ENCODE peak calls at places on chromosome 4, in eight cellular contexts. N is Peyer's patch, W is astrocyte of the cerebellum, I is cardiac fibroblast, O is transverse colon, H is A549, B is AG04449, C is AG10803. G is an unnamed sample.

GRCh38 chr4:24642941-24643628 is 58.7 kb upstream of the DHX15 start:
- DNase-seq in N (no peak), W (peak), I (peak), O (no peak), H (peak), B (no peak), C (peak), G (peak)

GRCh38 chr4:89535251-89535650 is 227.7 kb upstream of the GPRIN3 start:
- DNase-seq in N (no peak), W (no peak), I (peak), O (no peak), H (no peak), B (no peak), C (no peak), G (no peak)

GRCh38 chr4:103915224-103915869 is 195.6 kb upstream of the TACR3 start:
- DNase-seq in N (no peak), W (no peak), I (peak), O (no peak), H (no peak), B (no peak), C (peak), G (peak)

GRCh38 chr4:2250003-2250763 is 8.3 kb upstream of the HAUS3 start:
- DNase-seq in N (no peak), W (no peak), I (no peak), O (no peak), H (no peak), B (no peak), C (no peak), G (no peak)

GRCh38 chr4:176788248-176788647 is 4.5 kb downstream of the VEGFC start:
- DNase-seq in N (no peak), W (no peak), I (no peak), O (no peak), H (no peak), B (no peak), C (no peak), G (no peak)

GRCh38 chr4:138616775-138617174 is 374.6 kb upstream of the SLC7A11 start:
- DNase-seq in N (no peak), W (no peak), I (peak), O (no peak), H (no peak), B (peak), C (peak), G (no peak)

GRCh38 chr4:99395595-99396364 is 39.4 kb downstream of the ADH7 start:
- DNase-seq in N (no peak), W (peak), I (peak), O (no peak), H (no peak), B (no peak), C (peak), G (peak)

GRCh38 chr4:40916218-40916555 is 166.4 kb downstream of the NSUN7 start:
- DNase-seq in N (no peak), W (peak), I (peak), O (no peak), H (no peak), B (peak), C (peak), G (peak)

GRCh38 chr4:76948441-76949292 is 885 bp upstream of the SEPTIN11 start:
- DNase-seq in N (peak), W (no peak), I (peak), O (peak), H (peak), B (no peak), C (peak), G (peak)

GRCh38 chr4:98283219-98284199 is 22.3 kb downstream of the RAP1GDS1 start:
- DNase-seq in N (no peak), W (no peak), I (peak), O (no peak), H (no peak), B (no peak), C (peak), G (peak)

GRCh38 chr4:168221298-168221697 is 97.3 kb downstream of the DDX60 start:
- DNase-seq in N (no peak), W (peak), I (peak), O (no peak), H (no peak), B (no peak), C (peak), G (peak)

GRCh38 chr4:140755811-140756291 is 334 bp downstream of the TBC1D9 start:
- DNase-seq in N (peak), W (no peak), I (peak), O (peak), H (peak), B (no peak), C (peak), G (peak)

GRCh38 chr4:152360045-152360410 is 175.9 kb downstream of the FBXW7 start:
- DNase-seq in N (no peak), W (no peak), I (peak), O (no peak), H (no peak), B (no peak), C (peak), G (peak)

GRCh38 chr4:11182586-11183357 is 245.9 kb downstream of the HS3ST1 start:
- DNase-seq in N (no peak), W (peak), I (peak), O (no peak), H (no peak), B (no peak), C (no peak), G (peak)

GRCh38 chr4:66662620-66663019 is 882.7 kb downstream of the CENPC start:
- DNase-seq in N (no peak), W (no peak), I (no peak), O (no peak), H (no peak), B (no peak), C (no peak), G (no peak)

GRCh38 chr4:8908206-8908893 is 36.7 kb upstream of the HMX1 start:
- DNase-seq in N (no peak), W (no peak), I (no peak), O (peak), H (no peak), B (no peak), C (no peak), G (no peak)

GRCh38 chr4:153731239-153731638 is 28.6 kb downstream of the RNF175 start:
- DNase-seq in N (no peak), W (peak), I (peak), O (no peak), H (no peak), B (no peak), C (peak), G (peak)

GRCh38 chr4:11119474-11119873 is 309.2 kb downstream of the HS3ST1 start:
- DNase-seq in N (no peak), W (no peak), I (no peak), O (no peak), H (no peak), B (no peak), C (no peak), G (no peak)

GRCh38 chr4:174764105-174764729 is 64.8 kb downstream of the GLRA3 start:
- DNase-seq in N (no peak), W (peak), I (peak), O (no peak), H (peak), B (peak), C (peak), G (peak)

GRCh38 chr4:133403913-133404312 is 254.8 kb downstream of the PCDH10 start:
- DNase-seq in N (no peak), W (no peak), I (no peak), O (no peak), H (no peak), B (no peak), C (no peak), G (no peak)

GRCh38 chr4:74109894-74110605 is 11.1 kb upstream of the CXCL2 start:
- DNase-seq in N (no peak), W (peak), I (peak), O (no peak), H (peak), B (peak), C (peak), G (peak)

GRCh38 chr4:2364654-2365053 is 53.8 kb downstream of the ZFYVE28 start:
- DNase-seq in N (no peak), W (no peak), I (peak), O (peak), H (no peak), B (no peak), C (peak), G (peak)

GRCh38 chr4:20805716-20806115 is 105.5 kb downstream of the PACRGL start:
- DNase-seq in N (no peak), W (no peak), I (peak), O (no peak), H (no peak), B (no peak), C (no peak), G (peak)

GRCh38 chr4:98919996-98920395 is 8.9 kb downstream of the EIF4E start:
- DNase-seq in N (no peak), W (peak), I (peak), O (no peak), H (no peak), B (no peak), C (peak), G (peak)

GRCh38 chr4:168095776-168096443 is 3.6 kb downstream of the ANXA10 start:
- DNase-seq in N (no peak), W (no peak), I (peak), O (no peak), H (no peak), B (no peak), C (no peak), G (peak)

GRCh38 chr4:139552908-139553307 is 3.1 kb downstream of the SETD7 start:
- DNase-seq in N (no peak), W (no peak), I (peak), O (no peak), H (no peak), B (no peak), C (no peak), G (no peak)

GRCh38 chr4:121669163-121669550 is 27.6 kb downstream of the ANXA5 start:
- DNase-seq in N (no peak), W (no peak), I (peak), O (no peak), H (no peak), B (no peak), C (peak), G (peak)
- H3K4me3 ChIP-seq in N (no peak), W (no peak), I (no peak), O (no peak), H (no peak), B (no peak), C (no peak), G (no peak)

GRCh38 chr4:110959041-110959643 is 336.3 kb upstream of the PITX2 start:
- DNase-seq in N (no peak), W (peak), I (peak), O (no peak), H (no peak), B (no peak), C (peak), G (peak)
- TF ChIP-seq CTCF in N (peak), W (peak), I (peak), O (peak), H (peak), B (peak), C (peak), G (peak)

GRCh38 chr4:37463457-37463856 is 218.9 kb downstream of the NWD2 start:
- DNase-seq in N (no peak), W (no peak), I (no peak), O (peak), H (no peak), B (no peak), C (no peak), G (no peak)
- H3K4me3 ChIP-seq in N (no peak), W (no peak), I (no peak), O (no peak), H (no peak), B (no peak), C (no peak), G (no peak)

DNA sequence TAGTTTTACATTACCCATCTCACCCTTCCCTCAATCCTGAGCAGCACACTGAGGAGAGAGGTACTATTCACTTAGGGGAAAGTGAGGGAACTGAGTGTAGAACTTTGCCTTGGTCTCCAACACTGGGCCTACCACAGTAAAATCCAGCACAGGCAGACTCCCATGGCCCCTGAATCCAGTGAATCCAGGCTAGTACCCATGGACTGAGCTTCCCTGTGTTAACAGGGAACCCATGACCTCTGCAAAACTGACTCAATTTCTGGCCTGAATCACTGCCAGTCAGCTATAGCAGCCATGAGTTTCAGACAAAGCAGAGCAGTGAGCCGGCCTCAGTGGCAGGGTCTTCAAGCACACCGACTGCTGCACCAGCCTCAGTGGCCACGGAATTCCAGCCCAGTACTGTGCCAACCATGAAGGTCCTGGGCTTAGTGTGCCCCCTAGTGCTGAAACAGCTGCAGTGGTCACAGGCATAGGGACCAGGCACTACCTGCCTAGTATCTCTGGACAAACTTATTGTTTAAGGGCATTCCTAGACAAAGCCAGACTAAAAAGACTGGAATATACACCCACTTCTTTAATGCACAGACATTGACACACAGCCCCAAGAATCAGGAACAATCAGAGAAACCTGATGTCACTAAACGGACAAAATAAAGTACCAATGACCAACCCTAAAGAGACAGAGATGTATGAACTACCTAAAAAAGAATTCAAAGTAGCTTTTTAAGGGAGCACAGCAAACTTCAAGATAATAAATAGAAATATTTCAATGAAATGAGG is 127.4 kb upstream of the RPL34 start:
- DNase-seq in N (peak), W (no peak), I (peak), O (peak), H (no peak), B (no peak), C (peak), G (peak)
- TF ChIP-seq CTCF in N (peak), W (peak), I (peak), O (peak), H (no peak), B (peak), C (peak), G (peak)

GRCh38 chr4:107993969-107994368 is 4.3 kb downstream of the HADH start:
- DNase-seq in N (no peak), W (no peak), I (no peak), O (no peak), H (no peak), B (no peak), C (no peak), G (no peak)
- H3K4me3 ChIP-seq in N (no peak), W (no peak), I (no peak), O (no peak), H (no peak), B (no peak), C (no peak), G (no peak)

GRCh38 chr4:108683479-108683878 is 33.1 kb downstream of the OSTC start:
- DNase-seq in N (no peak), W (peak), I (peak), O (no peak), H (peak), B (no peak), C (peak), G (peak)
- TF ChIP-seq CTCF in N (peak), W (peak), I (peak), O (no peak), H (peak), B (no peak), C (peak), G (peak)

GRCh38 chr4:82784615-82785247 is 13.9 kb downstream of the SCD5 start:
- DNase-seq in N (no peak), W (no peak), I (peak), O (no peak), H (no peak), B (no peak), C (peak), G (peak)
- H3K4me3 ChIP-seq in N (no peak), W (no peak), I (peak), O (no peak), H (peak), B (peak), C (peak), G (no peak)

GRCh38 chr4:10015140-10015753 is 6.0 kb downstream of the SLC2A9 start:
- DNase-seq in N (peak), W (no peak), I (peak), O (peak), H (no peak), B (no peak), C (peak), G (peak)
- TF ChIP-seq CTCF in N (peak), W (peak), I (peak), O (peak), H (peak), B (peak), C (peak), G (peak)

GRCh38 chr4:34039766-34040165 is 2204.5 kb downstream of the ARAP2 start:
- DNase-seq in N (no peak), W (no peak), I (no peak), O (no peak), H (no peak), B (no peak), C (no peak), G (no peak)

GRCh38 chr4:34035225-34035624 is 2209.1 kb downstream of the ARAP2 start:
- DNase-seq in N (no peak), W (no peak), I (no peak), O (no peak), H (no peak), B (no peak), C (no peak), G (no peak)

GRCh38 chr4:34043131-34043530 is 2201.2 kb downstream of the ARAP2 start:
- DNase-seq in N (no peak), W (no peak), I (peak), O (no peak), H (no peak), B (no peak), C (no peak), G (no peak)

DNA sequence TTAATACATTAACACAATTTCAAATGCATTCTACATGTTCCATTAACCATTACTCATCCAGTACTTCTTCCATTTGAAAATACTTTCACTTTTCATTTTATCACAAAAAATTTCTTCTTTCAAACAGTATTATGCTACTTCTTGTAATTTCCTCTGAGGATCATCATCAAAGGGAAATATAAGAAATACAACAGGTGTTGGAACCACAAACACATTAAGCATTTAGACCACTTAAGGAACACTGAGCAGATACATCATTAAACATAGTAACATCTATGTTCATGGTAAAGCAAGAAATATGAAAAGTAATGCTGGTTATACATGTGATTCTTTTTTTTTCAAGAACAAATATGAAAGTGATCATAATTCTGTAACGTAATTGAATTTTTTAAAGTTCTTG is 2207.0 kb downstream of the ARAP2 start:
- DNase-seq in N (no peak), W (no peak), I (no peak), O (no peak), H (no peak), B (no peak), C (no peak), G (no peak)
- H3K4me3 ChIP-seq in N (no peak), W (no peak), I (no peak), O (no peak), H (no peak), B (no peak), C (no peak), G (no peak)

DNA sequence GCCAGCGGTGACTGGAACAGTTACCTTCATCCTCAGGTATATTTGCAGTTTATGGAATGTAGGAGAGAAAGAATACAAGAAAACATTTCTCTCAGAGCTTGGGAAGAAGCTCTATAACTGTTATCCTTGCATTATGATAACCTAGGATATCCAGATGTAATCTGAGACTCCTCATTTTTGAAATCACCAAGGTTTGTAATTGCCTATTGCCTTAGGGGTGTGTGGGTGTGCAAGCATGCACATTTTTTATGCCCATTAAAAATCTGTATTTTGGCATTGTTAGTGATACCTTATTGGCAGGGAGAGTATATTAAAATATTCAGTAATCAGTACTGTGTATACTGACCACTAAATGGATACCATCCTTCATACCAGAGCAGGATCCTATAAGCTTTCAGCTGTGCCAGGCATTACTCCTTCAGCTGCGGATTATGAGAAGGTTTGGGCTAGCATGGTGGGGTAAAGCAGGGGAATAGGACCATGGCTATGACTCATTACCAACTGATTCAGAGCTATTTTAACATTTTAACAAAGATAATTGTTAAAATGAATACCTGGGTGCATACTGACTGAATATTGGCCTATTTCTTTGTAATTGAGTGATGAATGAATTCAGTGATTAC is 8.4 kb downstream of the SEC24B start:
- DNase-seq in N (no peak), W (no peak), I (no peak), O (no peak), H (no peak), B (no peak), C (no peak), G (no peak)
- TF ChIP-seq CTCF in N (no peak), W (no peak), I (no peak), O (no peak), H (no peak), B (no peak), C (no peak), G (no peak)

G was measured in astrocyte of the spinal cord.